ENCODE peak calls at places on chromosomes 13 and 19, in ten cellular contexts. One of them, this sample, is unnamed.

GRCh38 chr13:27632648-27633047 is 11.0 kb downstream of the POLR1D start:
- DNase-seq in CD4-positive, alpha-beta memory T cell: no peak
- DNase-seq in activated CD4-positive, alpha-beta T cell treated with anti-CD3 and anti-CD28 coated beads for 48 hours: no peak
- DNase-seq in right lobe of liver: no peak
- DNase-seq in ACHN: no peak
- DNase-seq in T-helper 2 cell: no peak
- DNase-seq in NCI-H345: no peak
- DNase-seq in colonic mucosa: no peak
- DNase-seq in left cardiac atrium: no peak
- DNase-seq in A549: no peak
- DNase-seq in this sample: no peak

GRCh38 chr19:6092329-6093286 is 17.7 kb downstream of the RFX2 start:
- DNase-seq in ACHN: peak
- DNase-seq in left cardiac atrium: peak
- DNase-seq in right lobe of liver: peak
- DNase-seq in T-helper 2 cell: no peak
- DNase-seq in activated CD4-positive, alpha-beta T cell treated with anti-CD3 and anti-CD28 coated beads for 48 hours: no peak
- DNase-seq in NCI-H345: peak
- DNase-seq in A549: peak
- DNase-seq in colonic mucosa: peak
- DNase-seq in CD4-positive, alpha-beta memory T cell: no peak
- DNase-seq in this sample: peak

GRCh38 chr19:49589391-49589790 is 1.6 kb upstream of the PRR12 start:
- DNase-seq in ACHN: no peak
- DNase-seq in left cardiac atrium: no peak
- DNase-seq in colonic mucosa: no peak
- DNase-seq in CD4-positive, alpha-beta memory T cell: peak
- DNase-seq in activated CD4-positive, alpha-beta T cell treated with anti-CD3 and anti-CD28 coated beads for 48 hours: no peak
- DNase-seq in right lobe of liver: no peak
- DNase-seq in NCI-H345: no peak
- DNase-seq in T-helper 2 cell: no peak
- DNase-seq in A549: no peak
- DNase-seq in this sample: no peak

GRCh38 chr19:17766543-17767131 is 15.4 kb downstream of the FCHO1 start:
- DNase-seq in colonic mucosa: peak
- DNase-seq in left cardiac atrium: peak
- DNase-seq in A549: peak
- DNase-seq in right lobe of liver: peak
- DNase-seq in ACHN: peak
- DNase-seq in NCI-H345: no peak
- DNase-seq in CD4-positive, alpha-beta memory T cell: no peak
- DNase-seq in activated CD4-positive, alpha-beta T cell treated with anti-CD3 and anti-CD28 coated beads for 48 hours: peak
- DNase-seq in T-helper 2 cell: no peak
- DNase-seq in this sample: peak

GRCh38 chr19:56253737-56254136 is 18.8 kb upstream of the EDDM13 start:
- DNase-seq in CD4-positive, alpha-beta memory T cell: peak
- DNase-seq in NCI-H345: peak
- DNase-seq in left cardiac atrium: no peak
- DNase-seq in A549: peak
- DNase-seq in T-helper 2 cell: peak
- DNase-seq in right lobe of liver: no peak
- DNase-seq in colonic mucosa: no peak
- DNase-seq in ACHN: peak
- DNase-seq in activated CD4-positive, alpha-beta T cell treated with anti-CD3 and anti-CD28 coated beads for 48 hours: no peak
- DNase-seq in this sample: no peak

GRCh38 chr19:18274303-18274775 is at the start of gene IQCN:
- DNase-seq in activated CD4-positive, alpha-beta T cell treated with anti-CD3 and anti-CD28 coated beads for 48 hours: peak
- DNase-seq in colonic mucosa: peak
- DNase-seq in A549: peak
- DNase-seq in NCI-H345: no peak
- DNase-seq in ACHN: no peak
- DNase-seq in right lobe of liver: peak
- DNase-seq in CD4-positive, alpha-beta memory T cell: peak
- DNase-seq in left cardiac atrium: peak
- DNase-seq in T-helper 2 cell: peak
- DNase-seq in this sample: no peak

GRCh38 chr19:38452430-38453366 is 19.2 kb downstream of the RYR1 start:
- DNase-seq in CD4-positive, alpha-beta memory T cell: no peak
- DNase-seq in A549: no peak
- DNase-seq in right lobe of liver: no peak
- DNase-seq in activated CD4-positive, alpha-beta T cell treated with anti-CD3 and anti-CD28 coated beads for 48 hours: peak
- DNase-seq in T-helper 2 cell: no peak
- DNase-seq in ACHN: no peak
- DNase-seq in colonic mucosa: peak
- DNase-seq in left cardiac atrium: no peak
- DNase-seq in NCI-H345: no peak
- DNase-seq in this sample: no peak

GRCh38 chr19:1538978-1539377 is 15.1 kb downstream of the PLK5 start:
- DNase-seq in activated CD4-positive, alpha-beta T cell treated with anti-CD3 and anti-CD28 coated beads for 48 hours: no peak
- DNase-seq in CD4-positive, alpha-beta memory T cell: no peak
- DNase-seq in left cardiac atrium: no peak
- DNase-seq in colonic mucosa: no peak
- DNase-seq in A549: no peak
- DNase-seq in ACHN: no peak
- DNase-seq in NCI-H345: no peak
- DNase-seq in right lobe of liver: no peak
- DNase-seq in T-helper 2 cell: no peak
- DNase-seq in this sample: no peak

GRCh38 chr13:80413611-80414010 is 72.7 kb upstream of the SPRY2 start:
- DNase-seq in right lobe of liver: no peak
- DNase-seq in CD4-positive, alpha-beta memory T cell: no peak
- DNase-seq in NCI-H345: no peak
- DNase-seq in T-helper 2 cell: no peak
- DNase-seq in A549: no peak
- DNase-seq in activated CD4-positive, alpha-beta T cell treated with anti-CD3 and anti-CD28 coated beads for 48 hours: no peak
- DNase-seq in ACHN: no peak
- DNase-seq in colonic mucosa: no peak
- DNase-seq in left cardiac atrium: no peak
- DNase-seq in this sample: no peak

GRCh38 chr19:33859016-33859415 is 62.3 kb downstream of the KCTD15 start:
- DNase-seq in NCI-H345: no peak
- DNase-seq in left cardiac atrium: no peak
- DNase-seq in ACHN: no peak
- DNase-seq in right lobe of liver: no peak
- DNase-seq in activated CD4-positive, alpha-beta T cell treated with anti-CD3 and anti-CD28 coated beads for 48 hours: no peak
- DNase-seq in T-helper 2 cell: no peak
- DNase-seq in colonic mucosa: no peak
- DNase-seq in A549: no peak
- DNase-seq in CD4-positive, alpha-beta memory T cell: no peak
- DNase-seq in this sample: no peak